ENCODE peak calls at places on chromosomes 5 and 9, in eight cellular contexts. B is ELF-1; T is HEK293T; S is GM04504; L is stimulated activated CD4-positive, alpha-beta T cell treated with anti-CD3 and anti-CD28 coated beads, Interleukin-1b, Interleukin-23, amount 100 ng/mL, for 48 hours; Y is progenitor cell of endocrine pancreas; P is EL; N is activated T-cell treated with anti-CD3 and anti-CD28 coated beads, Interleukin-2, amount 50 U/mL, for 72 hours. O is an unnamed sample.

GRCh38 chr5:137359941-137360340 is 139.2 kb downstream of the SPOCK1 start:
- DNase-seq in P (no peak), N (no peak), L (no peak), S (no peak), B (no peak), T (no peak), Y (no peak), O (no peak)

GRCh38 chr5:146007270-146007669 is 70.9 kb downstream of the SH3RF2 start:
- DNase-seq in Y (no peak), B (no peak), L (no peak), N (no peak), P (peak; percentile 11), T (no peak), S (no peak), O (no peak)

GRCh38 chr5:151825445-151825844 is 53.7 kb downstream of the G3BP1 start:
- DNase-seq in T (peak; percentile 71), S (no peak), Y (peak; percentile 56), P (peak; percentile 67), B (peak; percentile 62), L (peak; percentile 19), N (peak; percentile 23), O (peak; percentile 40)

GRCh38 chr9:133888048-133888778 is 103.9 kb downstream of the VAV2 start:
- DNase-seq in S (no peak), L (no peak), B (peak; percentile 54), P (no peak), Y (no peak), N (no peak), T (peak; percentile 23), O (no peak)

GRCh38 chr5:53424691-53425597 is 55.5 kb upstream of the FST start:
- DNase-seq in T (no peak), L (no peak), S (no peak), B (peak; percentile 52), Y (no peak), N (no peak), P (peak; percentile 91), O (no peak)

GRCh38 chr9:12884736-12885395 is 110.0 kb downstream of the LURAP1L start:
- DNase-seq in L (no peak), P (peak; percentile 80), N (no peak), S (peak; percentile 67), T (peak; percentile 10), Y (no peak), B (no peak), O (no peak)

GRCh38 chr5:137470111-137470920 is 28.8 kb downstream of the SPOCK1 start:
- DNase-seq in L (no peak), B (no peak), P (peak; percentile 98), Y (no peak), N (no peak), S (peak; percentile 96), T (no peak), O (peak; percentile 95)

GRCh38 chr9:31146485-31147166 is 1237.8 kb upstream of the ACO1 start:
- DNase-seq in P (no peak), N (no peak), T (no peak), L (no peak), B (no peak), S (no peak), Y (no peak), O (no peak)

GRCh38 chr5:52922384-52922783 is 66.8 kb upstream of the ITGA2 start:
- DNase-seq in S (peak; percentile 21), N (no peak), L (no peak), Y (no peak), T (peak; percentile 15), P (peak; percentile 92), B (no peak), O (no peak)

GRCh38 chr5:37847978-37848425 is 8.2 kb upstream of the GDNF start:
- DNase-seq in Y (no peak), N (no peak), L (no peak), S (peak; percentile 26), B (no peak), T (peak; percentile 9), P (peak; percentile 42), O (no peak)

GRCh38 chr9:137294684-137295312 is 7.3 kb downstream of the NRARP start:
- DNase-seq in Y (no peak), N (no peak), L (no peak), S (no peak), P (no peak), B (no peak), T (no peak), O (no peak)

GRCh38 chr5:59722875-59723274 is 170.7 kb downstream of the PDE4D start:
- DNase-seq in S (no peak), P (peak; percentile 37), Y (no peak), T (no peak), B (no peak), L (no peak), N (no peak), O (no peak)

GRCh38 chr9:28318515-28318914 is 745.2 kb upstream of the C9orf72 start:
- DNase-seq in B (no peak), T (no peak), L (no peak), P (no peak), Y (no peak), S (no peak), N (no peak), O (no peak)

GRCh38 chr9:5714501-5715401 is 85.8 kb downstream of the RIC1 start:
- DNase-seq in P (peak; percentile 13), N (no peak), Y (no peak), B (peak; percentile 16), T (peak; percentile 8), L (no peak), S (no peak), O (no peak)

GRCh38 chr5:136174021-136174659 is 18.8 kb downstream of the SMIM32 start:
- DNase-seq in T (peak; percentile 55), L (no peak), P (peak; percentile 39), B (peak; percentile 17), N (no peak), S (peak; percentile 28), Y (no peak), O (no peak)

GRCh38 chr9:16848189-16848588 is 22.3 kb downstream of the BNC2 start:
- DNase-seq in Y (no peak), P (no peak), S (no peak), N (no peak), B (no peak), T (no peak), L (no peak), O (no peak)

GRCh38 chr5:107979272-107979671 is 308.5 kb upstream of the EFNA5 start:
- DNase-seq in S (no peak), B (no peak), N (no peak), L (no peak), T (no peak), Y (no peak), P (no peak), O (no peak)

GRCh38 chr5:127428748-127429147 is 88.7 kb upstream of the PRRC1 start:
- DNase-seq in T (no peak), B (no peak), L (no peak), S (no peak), P (no peak), Y (no peak), N (no peak), O (no peak)